ENCODE peak calls at places on chromosomes 12 and 14, in seven cellular contexts. Z is AG09319, X is RWPE2, N is stomach, W is SK-N-SH, A is thoracic aorta, H is GM13976. P is an unnamed sample.

GRCh38 chr14:66403183-66403582 is 83.0 kb upstream of the CCDC196 start:
- DNase-seq in Z (no peak), X (no peak), N (no peak), W (no peak), A (no peak), H (no peak), P (no peak)

GRCh38 chr12:122856999-122857671 is 21.9 kb downstream of the HIP1R start:
- DNase-seq in Z (no peak), X (no peak), N (no peak), W (peak), A (no peak), H (no peak), P (no peak)

GRCh38 chr14:63543000-63543825 is at the start of gene PPP2R5E:
- DNase-seq in Z (peak), X (peak), N (peak), W (peak), A (peak), H (peak), P (peak)

GRCh38 chr12:122834921-122835692 is at the start of gene HIP1R:
- DNase-seq in Z (no peak), X (no peak), N (peak), W (peak), A (no peak), H (peak), P (no peak)

GRCh38 chr12:121365416-121366062 is 13.3 kb upstream of the ANAPC5 start:
- DNase-seq in Z (no peak), X (no peak), N (no peak), W (peak), A (no peak), H (no peak), P (no peak)

GRCh38 chr14:36773558-36773957 is 111.9 kb downstream of the PAX9 start:
- DNase-seq in Z (no peak), X (no peak), N (no peak), W (no peak), A (no peak), H (no peak), P (no peak)

GRCh38 chr14:84708865-84709264 is 821.1 kb upstream of the FLRT2 start:
- DNase-seq in Z (no peak), X (no peak), N (no peak), W (no peak), A (no peak), H (no peak), P (no peak)

GRCh38 chr12:44143170-44143569 is 307.3 kb downstream of the TMEM117 start:
- DNase-seq in Z (no peak), X (no peak), N (no peak), W (no peak), A (no peak), H (no peak), P (no peak)

GRCh38 chr12:13234045-13234641 is 37.6 kb downstream of the EMP1 start:
- DNase-seq in Z (no peak), X (no peak), N (peak), W (peak), A (no peak), H (peak), P (no peak)

GRCh38 chr12:120365675-120366340 is 3.2 kb downstream of the MSI1 start:
- DNase-seq in Z (no peak), X (no peak), N (peak), W (no peak), A (no peak), H (no peak), P (no peak)

GRCh38 chr14:23409475-23409874 is 1.4 kb upstream of the MYH6 start:
- DNase-seq in Z (no peak), X (no peak), N (no peak), W (no peak), A (no peak), H (peak), P (no peak)

GRCh38 chr12:84397279-84397678 is 515.3 kb downstream of the SLC6A15 start:
- DNase-seq in Z (no peak), X (no peak), N (no peak), W (peak), A (no peak), H (no peak), P (no peak)

DNA sequence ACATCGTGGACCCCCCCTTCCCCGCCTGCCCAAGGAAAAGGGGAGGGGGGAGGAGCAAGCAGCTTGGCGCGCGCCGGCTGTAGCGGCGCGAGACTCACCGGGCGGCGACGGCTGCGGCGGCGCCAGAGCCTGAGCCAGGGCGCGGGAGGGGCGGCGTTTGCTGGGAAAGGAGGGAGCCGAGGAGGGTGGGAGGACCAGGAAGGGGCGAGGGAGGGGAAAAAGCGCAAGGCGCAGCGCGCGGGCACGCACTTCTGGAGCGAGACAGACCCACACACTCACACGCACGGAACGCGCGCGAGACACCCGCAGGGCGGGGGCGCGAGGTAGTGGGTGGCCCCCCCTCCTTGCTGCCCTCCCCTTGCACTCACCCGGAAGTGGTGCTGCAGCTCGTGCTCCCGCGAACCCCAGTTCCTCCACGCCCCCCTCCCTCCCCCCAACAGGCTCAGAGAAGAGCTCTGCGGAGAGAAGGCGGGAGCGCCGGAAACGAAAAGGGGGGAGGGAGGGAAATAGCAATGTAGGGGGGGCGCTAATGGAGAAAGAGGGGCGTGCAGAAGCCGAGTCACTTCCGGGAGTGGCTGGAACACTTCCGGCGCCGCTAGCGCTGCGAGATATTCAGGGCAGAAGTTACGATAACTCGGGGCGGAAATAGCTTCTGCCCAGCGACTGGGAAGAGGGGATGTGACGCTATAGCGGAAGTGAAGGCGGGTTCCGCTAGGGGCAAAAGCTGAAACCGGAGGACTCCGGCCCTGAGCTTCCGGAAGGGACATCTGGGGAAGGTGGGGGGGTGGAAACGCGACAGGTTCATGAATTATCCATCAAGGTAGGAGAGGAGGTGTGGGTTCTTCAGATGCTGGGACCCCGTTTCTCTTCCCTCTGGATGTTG is at the start of gene ZNF384:
- DNase-seq in Z (peak), X (peak), N (peak), W (peak), A (peak), H (peak), P (peak)
- TF ChIP-seq CTCF in Z (peak), X (no peak), N (no peak), W (no peak), A (peak), H (no peak), P (peak)

GRCh38 chr12:117674313-117674712 is 294.5 kb downstream of the KSR2 start:
- DNase-seq in Z (no peak), X (no peak), N (no peak), W (no peak), A (no peak), H (no peak), P (no peak)

GRCh38 chr12:117674763-117675162 is 294.0 kb downstream of the KSR2 start:
- DNase-seq in Z (no peak), X (no peak), N (no peak), W (no peak), A (no peak), H (no peak), P (no peak)

GRCh38 chr12:117671734-117672133 is 297.1 kb downstream of the KSR2 start:
- DNase-seq in Z (no peak), X (no peak), N (no peak), W (peak), A (no peak), H (peak), P (no peak)
- TF ChIP-seq CTCF in Z (peak), X (peak), N (peak), W (peak), A (no peak), H (peak), P (peak)

DNA sequence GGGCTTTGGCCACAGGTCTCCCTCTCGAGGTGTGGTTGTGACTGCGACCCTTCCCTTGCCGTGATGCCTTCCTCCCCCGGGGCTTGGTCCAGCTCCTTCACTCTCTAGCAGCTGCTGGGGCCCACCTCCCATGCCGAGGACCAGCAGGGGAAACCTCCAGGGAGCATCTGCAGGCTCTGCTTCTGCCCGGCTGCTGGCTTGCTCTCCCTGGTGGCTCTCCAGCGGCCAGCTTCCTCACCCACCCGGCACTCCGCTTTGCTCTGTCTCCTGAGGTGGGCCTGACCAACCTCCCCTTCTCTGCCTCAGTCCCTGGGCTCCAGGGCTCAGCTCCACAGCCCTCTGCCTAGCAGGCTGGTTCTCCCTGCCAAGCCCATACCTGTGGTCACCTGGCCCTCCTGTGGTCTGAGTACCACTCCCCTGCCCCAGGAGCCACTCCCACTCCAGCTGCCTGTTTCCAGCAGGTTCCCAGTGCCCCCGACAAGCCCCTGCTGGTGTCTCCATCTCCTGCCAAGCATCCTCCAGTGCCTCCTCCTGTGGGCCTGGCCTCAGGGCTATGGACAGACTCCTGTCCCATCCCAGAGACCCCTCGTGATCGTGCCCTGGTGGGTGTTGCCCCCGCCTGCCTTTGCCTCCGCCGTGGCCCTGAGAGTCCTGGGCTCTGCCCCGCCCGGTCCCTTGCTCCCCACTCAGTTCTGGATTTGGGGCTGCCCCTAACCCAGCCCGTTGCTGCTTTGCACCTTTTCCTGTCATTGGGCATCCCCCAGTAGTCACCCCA is 9.5 kb downstream of the MEG3 start:
- DNase-seq in Z (no peak), X (no peak), N (no peak), W (no peak), A (no peak), H (no peak), P (no peak)
- TF ChIP-seq CTCF in Z (no peak), X (no peak), N (no peak), W (no peak), A (no peak), H (no peak), P (no peak)

GRCh38 chr14:100201701-100202100 is 37.2 kb upstream of the YY1 start:
- DNase-seq in Z (no peak), X (no peak), N (no peak), W (no peak), A (no peak), H (no peak), P (no peak)

GRCh38 chr14:100200311-100200710 is 38.6 kb upstream of the YY1 start:
- DNase-seq in Z (no peak), X (no peak), N (no peak), W (no peak), A (no peak), H (no peak), P (no peak)

GRCh38 chr14:100203146-100203545 is 35.8 kb upstream of the YY1 start:
- DNase-seq in Z (no peak), X (no peak), N (no peak), W (no peak), A (no peak), H (no peak), P (no peak)

GRCh38 chr14:100203962-100204834 is 34.7 kb upstream of the YY1 start:
- DNase-seq in Z (no peak), X (no peak), N (peak), W (no peak), A (no peak), H (no peak), P (no peak)

DNA sequence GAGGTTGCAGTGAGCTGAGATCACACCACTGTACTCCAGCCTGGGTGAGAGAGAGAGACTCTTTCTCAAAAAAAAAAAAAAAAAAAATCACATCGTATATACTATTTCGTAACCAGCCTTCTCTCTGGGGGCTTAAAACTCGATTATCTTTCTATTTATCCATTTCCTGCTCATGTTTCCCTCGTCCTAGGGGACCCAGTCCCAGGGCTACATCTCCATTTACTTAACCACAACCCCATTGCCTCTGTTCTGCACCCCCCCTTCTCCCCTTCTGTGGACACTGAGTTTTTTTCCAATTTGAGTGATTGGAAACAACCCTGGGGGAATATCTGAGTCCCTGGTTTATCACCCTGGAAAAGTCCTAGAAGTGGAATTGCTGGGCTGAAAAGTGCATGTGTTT is 36.2 kb upstream of the YY1 start:
- DNase-seq in Z (no peak), X (no peak), N (no peak), W (no peak), A (no peak), H (no peak), P (no peak)
- TF ChIP-seq CTCF in Z (no peak), X (no peak), N (no peak), W (no peak), A (no peak), H (no peak), P (no peak)

DNA sequence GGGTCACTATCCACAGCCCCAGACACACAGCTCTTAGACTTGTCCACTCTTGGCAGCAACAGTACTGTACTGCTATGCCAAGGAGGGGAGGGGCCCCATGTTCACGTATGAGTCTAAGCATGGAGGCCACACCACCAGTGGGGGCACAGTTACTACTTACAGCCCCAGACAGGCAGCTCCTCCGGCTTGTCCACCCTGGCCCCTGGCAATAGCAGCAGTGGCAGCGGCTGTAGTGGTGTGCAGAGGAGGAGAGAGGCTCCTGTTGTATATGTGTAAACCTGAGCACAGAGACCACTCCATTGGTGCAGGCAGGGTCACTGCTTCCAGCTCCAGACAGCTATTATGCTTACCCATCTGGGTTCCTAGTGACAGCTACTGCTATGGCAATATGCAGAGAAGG is 113.1 kb downstream of the RAD51B start:
- DNase-seq in Z (no peak), X (no peak), N (no peak), W (no peak), A (no peak), H (no peak), P (no peak)
- TF ChIP-seq CTCF in Z (no peak), X (no peak), N (no peak), W (no peak), A (no peak), H (no peak), P (no peak)

GRCh38 chr14:104784846-104785707 is 10.5 kb downstream of the AKT1 start:
- DNase-seq in Z (no peak), X (no peak), N (peak), W (no peak), A (no peak), H (no peak), P (no peak)

GRCh38 chr14:104787736-104788532 is 7.6 kb downstream of the AKT1 start:
- DNase-seq in Z (no peak), X (no peak), N (no peak), W (no peak), A (no peak), H (no peak), P (no peak)

GRCh38 chr14:104785708-104786080 is 9.9 kb downstream of the AKT1 start:
- DNase-seq in Z (no peak), X (no peak), N (no peak), W (no peak), A (no peak), H (no peak), P (no peak)

GRCh38 chr14:104786726-104787675 is 8.5 kb downstream of the AKT1 start:
- DNase-seq in Z (no peak), X (no peak), N (no peak), W (no peak), A (no peak), H (no peak), P (no peak)

DNA sequence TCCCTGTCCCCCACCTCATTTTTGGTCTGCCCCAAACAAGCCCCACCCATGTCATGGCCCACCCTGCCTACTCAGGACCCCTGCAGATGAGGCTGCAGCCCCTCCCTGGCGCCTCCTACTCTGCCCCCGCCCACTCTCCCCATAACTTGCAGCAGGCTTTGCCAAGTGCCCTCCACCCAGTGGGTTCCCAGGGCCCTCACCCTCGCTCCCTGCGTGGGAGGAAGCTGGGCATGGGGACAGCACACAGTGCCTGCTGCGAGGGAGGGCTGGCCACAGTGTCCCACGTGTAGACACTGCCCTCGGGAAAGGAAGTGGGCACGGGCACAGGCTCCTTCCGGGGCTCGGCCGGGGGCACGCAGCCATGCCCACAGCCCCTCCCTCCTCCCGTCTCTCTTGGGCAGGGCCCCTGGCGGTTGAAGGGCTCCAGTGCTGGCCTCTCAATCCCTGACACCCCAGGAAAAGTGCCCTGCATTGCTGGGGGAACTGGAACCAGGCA is 9.4 kb downstream of the AKT1 start:
- DNase-seq in Z (no peak), X (no peak), N (no peak), W (no peak), A (no peak), H (no peak), P (no peak)
- TF ChIP-seq CTCF in Z (no peak), X (no peak), N (no peak), W (no peak), A (peak), H (no peak), P (no peak)

DNA sequence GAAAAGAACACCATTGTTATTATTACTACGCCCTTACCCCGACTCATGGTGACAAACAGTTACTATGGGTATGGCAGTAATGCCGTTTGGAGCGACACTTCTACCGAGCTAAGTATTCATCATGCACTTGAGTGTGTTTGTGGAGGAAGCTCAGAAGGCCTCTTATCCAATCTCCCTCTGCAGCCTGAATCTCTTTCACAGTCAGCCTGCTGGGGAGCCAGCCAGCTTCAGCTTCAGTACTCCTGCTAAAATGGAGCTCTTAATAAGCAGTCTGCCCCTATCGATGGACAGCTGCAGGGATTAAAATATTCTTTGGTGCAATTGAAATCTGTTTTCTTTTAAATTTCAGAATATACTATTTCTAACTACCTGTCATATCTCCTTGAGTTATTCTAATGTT is 24.7 kb upstream of the ATP5MC2 start:
- DNase-seq in Z (no peak), X (no peak), N (peak), W (no peak), A (no peak), H (no peak), P (no peak)
- TF ChIP-seq CTCF in Z (no peak), X (no peak), N (no peak), W (peak), A (no peak), H (no peak), P (no peak)

GRCh38 chr14:19874842-19875241 is at the start of gene OR4K2:
- DNase-seq in Z (no peak), X (no peak), N (no peak), W (no peak), A (no peak), H (no peak), P (no peak)

GRCh38 chr14:19873178-19873577 is 1.8 kb upstream of the OR4K2 start:
- DNase-seq in Z (no peak), X (no peak), N (no peak), W (no peak), A (no peak), H (no peak), P (no peak)

DNA sequence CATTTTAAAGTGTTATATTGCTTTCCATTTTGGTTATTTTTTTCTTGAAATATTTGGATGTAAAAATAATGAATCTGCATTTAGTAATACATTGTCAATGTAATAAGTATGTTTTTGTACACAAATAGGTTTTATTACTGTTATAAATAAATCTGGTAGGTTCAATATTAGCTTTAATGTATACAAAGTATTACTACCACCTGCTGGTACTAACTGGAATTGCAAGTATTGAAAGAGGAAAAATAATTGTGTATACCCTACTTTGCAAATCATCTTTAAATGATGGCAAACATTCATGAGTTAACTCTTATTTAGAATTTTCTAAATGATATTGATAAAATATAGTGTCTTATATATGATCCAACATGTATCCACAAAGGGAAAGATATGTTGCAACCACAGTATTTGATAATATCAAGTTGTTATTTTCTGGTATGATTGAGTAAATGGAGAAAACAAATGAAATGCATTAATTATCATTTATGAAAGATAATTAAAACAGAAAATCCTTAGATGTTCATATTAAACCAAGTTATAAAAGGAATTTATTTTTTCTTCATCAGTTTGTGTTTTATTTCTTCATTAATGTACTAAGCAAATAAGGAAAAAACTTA is 3.2 kb downstream of the OR4K2 start:
- DNase-seq in Z (no peak), X (no peak), N (no peak), W (peak), A (no peak), H (peak), P (no peak)
- TF ChIP-seq CTCF in Z (no peak), X (peak), N (peak), W (peak), A (no peak), H (peak), P (peak)

P was measured in chondrocyte.